ENCODE peak calls at places on chromosomes 4 and X, in ten cellular contexts. E is CD8-positive, alpha-beta T cell; N is prostate gland; R is tibial artery; P is left ventricle myocardium inferior; O is RWPE2; K is lung; M is cardiac muscle cell; B is GM23338; U is right atrium auricular region. V is an unnamed sample.

GRCh38 chr4:74109116-74109791 is 10.3 kb upstream of the CXCL2 start:
- DNase-seq in O (peak; percentile 87), E (no peak), U (peak; percentile 69), K (peak; percentile 71), B (peak; percentile 83), P (peak; percentile 29), M (peak; percentile 20), N (no peak), R (no peak), V (peak; percentile 86)

GRCh38 chr4:70603856-70604255 is 11.8 kb downstream of the AMBN start:
- DNase-seq in E (no peak), M (no peak), N (no peak), O (no peak), U (no peak), P (no peak), B (no peak), K (no peak), R (no peak), V (no peak)

GRCh38 chr4:147678121-147678520 is 5.8 kb downstream of the PRMT9 start:
- DNase-seq in B (no peak), E (no peak), K (no peak), R (no peak), N (no peak), P (no peak), O (no peak), U (no peak), M (no peak), V (no peak)

GRCh38 chr4:169079942-169080827 is 70.1 kb upstream of the CBR4 start:
- DNase-seq in U (peak; percentile 63), B (no peak), O (no peak), R (peak; percentile 74), M (no peak), E (no peak), P (peak; percentile 57), N (peak; percentile 86), K (no peak), V (no peak)

GRCh38 chrX:14476169-14476568 is 53.2 kb upstream of the GLRA2 start:
- DNase-seq in K (no peak), N (peak; percentile 3), P (no peak), O (no peak), E (no peak), M (no peak), U (no peak), R (no peak), B (no peak), V (no peak)

GRCh38 chrX:10050481-10050880 is 83.3 kb downstream of the CLDN34 start:
- DNase-seq in E (no peak), U (no peak), M (no peak), B (peak; percentile 87), R (no peak), P (peak; percentile 22), N (no peak), K (peak; percentile 67), O (no peak), V (no peak)

GRCh38 chr4:47612116-47613023 is 127.3 kb downstream of the ATP10D start:
- DNase-seq in O (no peak), P (no peak), N (no peak), B (no peak), E (no peak), R (no peak), K (no peak), M (no peak), U (no peak), V (no peak)

GRCh38 chr4:153792893-153793227 is 4.0 kb upstream of the SFRP2 start:
- DNase-seq in K (no peak), B (peak; percentile 73), U (no peak), M (no peak), E (no peak), R (no peak), N (no peak), P (no peak), O (no peak), V (no peak)

GRCh38 chr4:179372242-179372641 is 1930.0 kb upstream of the AGA start:
- DNase-seq in R (no peak), E (no peak), M (no peak), P (no peak), U (no peak), O (no peak), N (no peak), K (no peak), B (no peak), V (no peak)

GRCh38 chr4:99947608-99948007 is 1.2 kb upstream of the DNAJB14 start:
- DNase-seq in K (no peak), M (no peak), O (no peak), U (no peak), B (no peak), E (no peak), N (no peak), P (no peak), R (no peak), V (no peak)
- H3K4me3 ChIP-seq in K (no peak overlapping the region), M (no peak overlapping the region), O (no peak overlapping the region), U (no peak overlapping the region), B (peak overlapping the region; percentile 96), E (peak overlapping the region; percentile 71), N (no peak overlapping the region), P (peak overlapping the region; percentile 95), R (peak overlapping the region; percentile 97), V (no peak overlapping the region)

GRCh38 chr4:159764343-159764952 is 661.6 kb downstream of the RAPGEF2 start:
- DNase-seq in E (no peak), P (no peak), O (no peak), M (peak; percentile 68), B (peak; percentile 78), R (no peak), N (peak; percentile 15), U (no peak), K (no peak), V (peak; percentile 26)
- TF ChIP-seq CTCF in E (no peak), P (peak; percentile 55), O (peak; percentile 78), M (peak; percentile 58), B (peak; percentile 84), R (peak; percentile 25), N (peak; percentile 58), U (peak; percentile 64), K (no peak), V (peak; percentile 48)

DNA sequence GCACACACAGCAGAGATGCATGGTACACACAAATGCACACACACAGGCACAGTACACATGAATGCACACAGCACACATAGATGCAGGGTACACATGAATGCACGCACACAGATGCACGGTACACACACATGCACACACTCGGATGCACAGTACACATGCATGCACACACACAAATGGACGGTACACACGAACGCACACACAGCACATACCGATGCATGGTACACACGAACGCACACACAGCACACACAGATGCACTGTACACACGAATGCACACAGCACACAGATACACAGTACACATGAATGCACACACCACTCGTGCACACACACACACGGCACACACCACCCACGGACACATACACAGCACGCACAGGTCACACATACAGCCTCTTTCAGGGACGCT is 43.8 kb upstream of the CPLX1 start:
- DNase-seq in N (no peak), R (no peak), U (no peak), O (no peak), E (no peak), P (no peak), K (no peak), M (no peak), B (no peak), V (no peak)
- H3K36me3 ChIP-seq in N (no peaks in the 10 kb centered on the region), R (peaks cover 48% of the 10 kb centered on the region), U (peaks cover 73% of the 10 kb centered on the region), O (peaks cover 22% of the 10 kb centered on the region), E (peaks cover 30% of the 10 kb centered on the region), P (peaks cover 84% of the 10 kb centered on the region), K (peaks cover 86% of the 10 kb centered on the region), M (peaks cover 3% of the 10 kb centered on the region), B (no peaks in the 10 kb centered on the region), V (no peaks in the 10 kb centered on the region)

DNA sequence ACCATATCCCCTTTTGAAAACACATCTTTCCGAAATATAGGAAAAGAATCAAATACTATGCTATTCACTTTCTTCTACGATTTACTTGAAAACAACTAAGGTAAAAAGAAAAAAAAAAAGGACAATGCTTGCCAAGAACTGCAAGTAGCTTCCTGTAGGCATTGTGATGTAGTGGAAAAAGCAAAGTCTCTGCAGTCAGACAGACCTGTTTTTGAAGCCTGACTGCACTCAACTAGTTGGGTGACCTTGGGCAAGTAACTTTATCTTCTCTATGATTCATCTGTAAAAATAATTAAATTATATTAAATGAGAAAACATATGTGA is 100.4 kb upstream of the PLS3 start:
- DNase-seq in N (no peak), R (no peak), B (no peak), E (no peak), P (no peak), U (no peak), M (no peak), O (no peak), K (no peak), V (no peak)
- H3K4me3 ChIP-seq in N (no peak overlapping the region), R (no peak overlapping the region), B (no peak overlapping the region), E (no peak overlapping the region), P (no peak overlapping the region), U (no peak overlapping the region), M (no peak overlapping the region), O (no peak overlapping the region), K (no peak overlapping the region), V (no peak overlapping the region)

DNA sequence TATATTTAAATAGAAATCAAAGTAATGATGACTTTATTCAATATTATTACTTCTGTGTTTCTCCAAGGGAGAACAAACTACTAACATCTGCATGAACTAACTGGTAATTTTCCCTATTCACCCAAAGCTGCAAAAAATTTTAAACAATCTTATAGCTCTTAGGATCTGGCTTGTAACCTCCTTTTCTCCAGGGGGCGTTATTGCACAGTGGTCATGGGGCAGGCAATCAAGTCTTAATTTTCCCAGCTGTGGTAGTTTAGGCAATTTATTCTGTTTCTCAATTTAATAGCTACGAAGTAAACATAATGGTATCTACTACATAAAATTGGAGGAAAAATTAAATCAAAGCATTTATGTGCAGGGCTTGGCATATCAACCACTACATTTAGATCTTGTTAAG is 137.5 kb upstream of the GUCY1A1 start:
- DNase-seq in U (no peak), K (no peak), P (no peak), R (no peak), B (peak; percentile 61), E (no peak), M (peak; percentile 24), N (no peak), O (no peak), V (no peak)
- TF ChIP-seq CTCF in U (peak; percentile 45), K (peak; percentile 11), P (no peak), R (no peak), B (peak; percentile 75), E (no peak), M (peak; percentile 51), N (no peak), O (no peak), V (peak; percentile 33)

V was measured in kidney epithelial cell.